ENCODE peak calls at places on chromosomes 12 and 14, in six cellular contexts. One of them, this sample, is unnamed.
A peak's percentile ranks its signal among the peaks of the same experiment; 100 is the strongest.

GRCh38 chr12:21852251-21852650 is 77.7 kb upstream of the KCNJ8 start:
- DNase-seq in HepG2: no peak
- DNase-seq in GM12878: no peak
- DNase-seq in SK-N-SH: no peak
- DNase-seq in H1: no peak
- DNase-seq in K562: no peak
- DNase-seq in this sample: no peak

GRCh38 chr14:82533351-82533750 is 999.7 kb upstream of the SEL1L start:
- DNase-seq in HepG2: no peak
- DNase-seq in GM12878: no peak
- DNase-seq in SK-N-SH: no peak
- DNase-seq in H1: no peak
- DNase-seq in K562: no peak
- DNase-seq in this sample: no peak

GRCh38 chr12:94046626-94047410 is 101.6 kb upstream of the PLXNC1 start:
- DNase-seq in HepG2: no peak
- DNase-seq in GM12878: no peak
- DNase-seq in SK-N-SH: no peak
- DNase-seq in H1: no peak
- DNase-seq in K562: no peak
- DNase-seq in this sample: no peak

GRCh38 chr12:111788178-111788654 is 21.5 kb downstream of the ALDH2 start:
- DNase-seq in HepG2: no peak
- DNase-seq in GM12878: no peak
- DNase-seq in SK-N-SH: peak; percentile 48
- DNase-seq in H1: no peak
- DNase-seq in K562: no peak
- DNase-seq in this sample: no peak

GRCh38 chr12:49342066-49342913 is 4.4 kb upstream of the DNAJC22 start:
- DNase-seq in HepG2: peak; percentile 86
- DNase-seq in GM12878: no peak
- DNase-seq in SK-N-SH: peak; percentile 96
- DNase-seq in H1: peak; percentile 93
- DNase-seq in K562: peak; percentile 94
- DNase-seq in this sample: peak; percentile 79

GRCh38 chr12:54018608-54018984 is 9.6 kb upstream of the HOXC6 start:
- DNase-seq in HepG2: no peak
- DNase-seq in GM12878: no peak
- DNase-seq in SK-N-SH: peak; percentile 66
- DNase-seq in H1: no peak
- DNase-seq in K562: peak; percentile 74
- DNase-seq in this sample: no peak

GRCh38 chr12:51947597-51947996 is 3.9 kb upstream of the ACVR1B start:
- DNase-seq in HepG2: no peak
- DNase-seq in GM12878: no peak
- DNase-seq in SK-N-SH: no peak
- DNase-seq in H1: no peak
- DNase-seq in K562: no peak
- DNase-seq in this sample: no peak

GRCh38 chr12:64673490-64674169 is 63.3 kb downstream of the RASSF3 start:
- DNase-seq in HepG2: peak; percentile 32
- DNase-seq in GM12878: no peak
- DNase-seq in SK-N-SH: peak; percentile 37
- DNase-seq in H1: no peak
- DNase-seq in K562: no peak
- DNase-seq in this sample: no peak

GRCh38 chr14:49971156-49972141 is 78.6 kb downstream of the ARF6 start:
- DNase-seq in HepG2: no peak
- DNase-seq in GM12878: peak; percentile 89
- DNase-seq in SK-N-SH: no peak
- DNase-seq in H1: no peak
- DNase-seq in K562: no peak
- DNase-seq in this sample: no peak

GRCh38 chr12:46299846-46300245 is 31.0 kb upstream of the SLC38A1 start:
- DNase-seq in HepG2: no peak
- DNase-seq in GM12878: no peak
- DNase-seq in SK-N-SH: no peak
- DNase-seq in H1: no peak
- DNase-seq in K562: no peak
- DNase-seq in this sample: no peak

GRCh38 chr12:106115450-106115849 is 23.3 kb downstream of the NUAK1 start:
- DNase-seq in HepG2: no peak
- DNase-seq in GM12878: no peak
- DNase-seq in SK-N-SH: no peak
- DNase-seq in H1: no peak
- DNase-seq in K562: no peak
- DNase-seq in this sample: no peak

GRCh38 chr14:102500190-102500661 is 9.3 kb downstream of the ANKRD9 start:
- DNase-seq in HepG2: no peak
- DNase-seq in GM12878: no peak
- DNase-seq in SK-N-SH: no peak
- DNase-seq in H1: no peak
- DNase-seq in K562: no peak
- DNase-seq in this sample: no peak

GRCh38 chr12:107027304-107028053 is 40.5 kb upstream of the MTERF2 start:
- DNase-seq in HepG2: peak; percentile 66
- DNase-seq in GM12878: no peak
- DNase-seq in SK-N-SH: peak; percentile 52
- DNase-seq in H1: no peak
- DNase-seq in K562: no peak
- DNase-seq in this sample: peak; percentile 52

GRCh38 chr12:116539905-116540482 is 19.2 kb upstream of the MAP1LC3B2 start:
- DNase-seq in HepG2: no peak
- DNase-seq in GM12878: no peak
- DNase-seq in SK-N-SH: peak; percentile 67
- DNase-seq in H1: no peak
- DNase-seq in K562: no peak
- DNase-seq in this sample: no peak

GRCh38 chr12:77999074-77999715 is 168.5 kb downstream of the NAV3 start:
- DNase-seq in HepG2: no peak
- DNase-seq in GM12878: no peak
- DNase-seq in SK-N-SH: no peak
- DNase-seq in H1: no peak
- DNase-seq in K562: no peak
- DNase-seq in this sample: no peak
- TF ChIP-seq YY1 in HepG2: no peak
- TF ChIP-seq YY1 in GM12878: no peak
- TF ChIP-seq YY1 in SK-N-SH: no peak
- TF ChIP-seq YY1 in H1: no peak
- TF ChIP-seq YY1 in K562: no peak
- TF ChIP-seq YY1 in this sample: no peak

GRCh38 chr12:120598674-120599463 is 17.7 kb upstream of the POP5 start:
- DNase-seq in HepG2: peak; percentile 41
- DNase-seq in GM12878: no peak
- DNase-seq in SK-N-SH: no peak
- DNase-seq in H1: no peak
- DNase-seq in K562: no peak
- DNase-seq in this sample: no peak
- TF ChIP-seq JUND in HepG2: no peak
- TF ChIP-seq JUND in GM12878: no peak
- TF ChIP-seq JUND in SK-N-SH: no peak
- TF ChIP-seq JUND in H1: no peak
- TF ChIP-seq JUND in K562: peak; percentile 60
- TF ChIP-seq JUND in this sample: no peak

DNA sequence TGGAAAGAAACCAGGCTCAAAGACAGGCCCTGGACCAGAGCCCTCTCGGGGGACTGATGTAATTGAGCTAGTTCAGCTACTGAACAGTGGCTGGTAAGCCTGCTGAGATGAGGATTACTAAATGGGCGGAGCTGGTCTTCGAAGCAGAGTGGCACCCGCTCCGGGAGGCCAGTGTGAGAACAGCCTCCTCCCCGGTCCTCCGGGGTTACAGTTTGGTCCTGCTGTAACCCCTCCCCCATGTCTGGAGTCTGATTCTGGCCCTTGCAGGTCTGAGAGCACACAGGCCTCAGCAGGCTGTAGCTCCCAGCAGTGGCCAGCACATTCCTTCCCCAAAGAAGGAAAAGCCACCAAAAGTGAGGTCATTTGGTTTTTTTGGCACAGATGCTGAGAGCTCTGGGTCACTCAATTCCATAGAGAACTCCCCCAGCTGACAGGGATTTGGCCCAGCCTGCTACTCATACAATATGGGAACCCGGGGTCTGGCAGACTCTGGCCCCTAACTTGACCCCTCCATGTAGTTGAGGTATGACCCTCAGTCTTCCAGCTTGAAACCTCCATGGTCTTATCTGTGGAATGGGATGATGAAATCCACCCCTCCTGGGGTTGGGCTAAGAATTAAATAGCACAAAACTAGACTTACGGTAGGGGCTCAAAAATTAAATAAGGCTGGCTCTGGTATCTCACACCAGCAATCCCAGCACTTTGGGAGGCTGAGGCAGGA is 39.0 kb downstream of the ACTN1 start:
- DNase-seq in HepG2: peak; percentile 78
- DNase-seq in GM12878: no peak
- DNase-seq in SK-N-SH: peak; percentile 51
- DNase-seq in H1: no peak
- DNase-seq in K562: no peak
- DNase-seq in this sample: no peak
- TF ChIP-seq YY1 in HepG2: no peak
- TF ChIP-seq YY1 in GM12878: no peak
- TF ChIP-seq YY1 in SK-N-SH: no peak
- TF ChIP-seq YY1 in H1: no peak
- TF ChIP-seq YY1 in K562: no peak
- TF ChIP-seq YY1 in this sample: no peak

GRCh38 chr14:35825968-35826217 is 245 bp upstream of the BRMS1L start:
- DNase-seq in HepG2: no peak
- DNase-seq in GM12878: no peak
- DNase-seq in SK-N-SH: no peak
- DNase-seq in H1: no peak
- DNase-seq in K562: no peak
- DNase-seq in this sample: no peak

GRCh38 chr14:35826952-35827416 is 846 bp downstream of the BRMS1L start:
- DNase-seq in HepG2: no peak
- DNase-seq in GM12878: no peak
- DNase-seq in SK-N-SH: no peak
- DNase-seq in H1: no peak
- DNase-seq in K562: no peak
- DNase-seq in this sample: no peak

GRCh38 chr14:35827678-35828472 is 1.7 kb downstream of the BRMS1L start:
- DNase-seq in HepG2: no peak
- DNase-seq in GM12878: no peak
- DNase-seq in SK-N-SH: no peak
- DNase-seq in H1: no peak
- DNase-seq in K562: no peak
- DNase-seq in this sample: no peak

GRCh38 chr14:35826218-35826951 is at the start of gene BRMS1L:
- DNase-seq in HepG2: peak; percentile 100
- DNase-seq in GM12878: peak; percentile 97
- DNase-seq in SK-N-SH: peak; percentile 97
- DNase-seq in H1: peak; percentile 99
- DNase-seq in K562: peak; percentile 95
- DNase-seq in this sample: peak; percentile 95

GRCh38 chr14:35829449-35829848 is 3.3 kb downstream of the BRMS1L start:
- DNase-seq in HepG2: no peak
- DNase-seq in GM12878: no peak
- DNase-seq in SK-N-SH: no peak
- DNase-seq in H1: no peak
- DNase-seq in K562: no peak
- DNase-seq in this sample: no peak
- TF ChIP-seq JUND in HepG2: no peak
- TF ChIP-seq JUND in GM12878: no peak
- TF ChIP-seq JUND in SK-N-SH: peak; percentile 16
- TF ChIP-seq JUND in H1: no peak
- TF ChIP-seq JUND in K562: no peak
- TF ChIP-seq JUND in this sample: no peak

DNA sequence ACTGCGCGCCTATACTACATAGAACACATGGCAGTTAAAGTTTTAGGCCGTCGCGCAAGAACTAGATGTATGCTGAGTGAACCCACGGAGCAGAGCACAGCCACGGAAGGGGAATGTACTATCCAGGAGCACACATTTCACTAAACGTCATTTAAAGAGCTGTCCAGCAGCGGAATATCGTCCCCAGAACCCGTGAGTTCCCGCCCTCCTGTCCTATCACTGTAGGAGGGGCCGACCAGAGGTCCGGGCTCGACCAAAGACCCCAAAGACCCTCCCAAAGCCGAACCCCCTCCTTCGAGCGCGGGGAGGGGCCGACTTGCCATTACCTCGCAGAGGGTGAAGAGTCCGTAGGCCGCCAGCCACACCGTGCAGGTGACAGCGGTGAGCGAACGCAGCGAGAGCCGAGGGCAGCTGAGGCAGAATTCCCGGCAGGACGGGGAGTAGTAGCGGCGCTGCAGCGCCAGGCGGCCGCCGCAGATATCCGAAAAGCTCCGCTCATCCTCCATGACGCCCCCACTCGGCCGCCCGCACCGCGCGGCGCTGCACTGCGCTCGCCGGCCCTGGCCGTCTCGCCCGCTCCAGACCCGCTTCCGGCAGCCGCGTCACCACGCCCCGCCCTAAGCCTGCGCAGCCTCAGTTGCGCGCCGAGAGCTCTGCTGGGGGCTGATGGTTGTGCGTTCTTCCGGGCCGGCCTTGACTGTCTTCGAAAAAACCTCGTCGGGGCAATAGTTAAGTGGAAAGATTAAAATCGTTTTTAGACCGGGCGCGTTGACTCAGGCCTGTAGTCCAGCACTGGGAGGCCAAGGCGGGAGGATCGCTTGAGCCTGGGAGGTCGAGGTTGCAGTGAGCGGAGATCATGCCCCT is at the start of gene PIGH:
- DNase-seq in HepG2: peak; percentile 83
- DNase-seq in GM12878: peak; percentile 56
- DNase-seq in SK-N-SH: peak; percentile 97
- DNase-seq in H1: peak; percentile 46
- DNase-seq in K562: peak; percentile 90
- DNase-seq in this sample: peak; percentile 69
- TF ChIP-seq YY1 in HepG2: peak; percentile 85
- TF ChIP-seq YY1 in GM12878: peak; percentile 81
- TF ChIP-seq YY1 in SK-N-SH: peak; percentile 50
- TF ChIP-seq YY1 in H1: peak; percentile 67
- TF ChIP-seq YY1 in K562: no peak
- TF ChIP-seq YY1 in this sample: no peak

GRCh38 chr14:100535287-100536131 is 51.7 kb downstream of the BEGAIN start:
- DNase-seq in HepG2: no peak
- DNase-seq in GM12878: no peak
- DNase-seq in SK-N-SH: peak; percentile 44
- DNase-seq in H1: no peak
- DNase-seq in K562: no peak
- DNase-seq in this sample: no peak
- TF ChIP-seq JUND in HepG2: no peak
- TF ChIP-seq JUND in GM12878: no peak
- TF ChIP-seq JUND in SK-N-SH: no peak
- TF ChIP-seq JUND in H1: no peak
- TF ChIP-seq JUND in K562: no peak
- TF ChIP-seq JUND in this sample: no peak

DNA sequence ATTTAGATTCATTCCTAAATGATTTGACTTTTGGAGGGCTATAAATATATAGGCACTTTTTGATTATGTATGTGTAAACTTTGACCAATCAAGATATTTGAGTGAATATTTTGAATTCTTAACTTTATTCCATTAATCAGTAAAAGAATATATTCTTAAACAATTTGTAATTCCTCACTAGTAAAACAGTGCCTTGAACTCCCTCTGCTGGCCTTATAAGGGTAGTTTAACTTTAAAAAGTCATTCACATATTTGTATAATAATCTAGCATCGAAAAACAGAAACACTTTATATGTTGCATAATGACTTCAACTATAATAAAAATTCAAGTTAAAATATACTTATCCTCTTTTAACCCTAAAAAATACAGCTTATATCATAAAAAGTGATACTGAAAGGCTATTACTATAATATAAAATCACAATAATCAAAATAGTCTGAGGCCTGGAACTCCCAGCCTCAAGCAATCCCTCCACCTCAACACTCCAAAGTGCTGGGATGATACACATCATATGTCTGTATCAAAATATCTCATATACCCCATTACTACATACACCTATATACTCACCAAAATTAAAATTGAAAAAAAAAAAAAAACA is 31.2 kb downstream of the CCDC59 start:
- DNase-seq in HepG2: peak; percentile 13
- DNase-seq in GM12878: no peak
- DNase-seq in SK-N-SH: peak; percentile 5
- DNase-seq in H1: no peak
- DNase-seq in K562: no peak
- DNase-seq in this sample: peak; percentile 19
- TF ChIP-seq YY1 in HepG2: no peak
- TF ChIP-seq YY1 in GM12878: no peak
- TF ChIP-seq YY1 in SK-N-SH: no peak
- TF ChIP-seq YY1 in H1: no peak
- TF ChIP-seq YY1 in K562: no peak
- TF ChIP-seq YY1 in this sample: no peak

This sample was measured in HCT116.